ENCODE peak calls at places on chromosomes 11 and 22, in five cellular contexts. One of them, this sample, is unnamed.

GRCh38 chr22:32044913-32045312 is 1.9 kb downstream of the SLC5A1 start:
- DNase-seq in tibial nerve: peak; percentile 11
- DNase-seq in Caco-2: no peak
- DNase-seq in AG04450: no peak
- DNase-seq in CD4-positive, alpha-beta T cell: no peak
- DNase-seq in this sample: no peak

GRCh38 chr11:45669146-45669545 is 3.7 kb upstream of the CHST1 start:
- DNase-seq in tibial nerve: no peak
- DNase-seq in AG04450: no peak
- DNase-seq in CD4-positive, alpha-beta T cell: no peak
- DNase-seq in Caco-2: no peak
- DNase-seq in this sample: no peak

GRCh38 chr11:96391698-96392307 is 2.0 kb downstream of the JRKL start:
- DNase-seq in AG04450: no peak
- DNase-seq in tibial nerve: no peak
- DNase-seq in Caco-2: no peak
- DNase-seq in CD4-positive, alpha-beta T cell: no peak
- DNase-seq in this sample: no peak

GRCh38 chr11:20598487-20598886 is 921 bp upstream of the SLC6A5 start:
- DNase-seq in Caco-2: no peak
- DNase-seq in CD4-positive, alpha-beta T cell: no peak
- DNase-seq in AG04450: no peak
- DNase-seq in tibial nerve: no peak
- DNase-seq in this sample: no peak

GRCh38 chr11:133808393-133809140 is 36.7 kb downstream of the SPATA19 start:
- DNase-seq in Caco-2: peak; percentile 7
- DNase-seq in AG04450: no peak
- DNase-seq in CD4-positive, alpha-beta T cell: no peak
- DNase-seq in tibial nerve: no peak
- DNase-seq in this sample: no peak

GRCh38 chr11:111515591-111515990 is 1.0 kb downstream of the HOATZ start:
- DNase-seq in Caco-2: no peak
- DNase-seq in CD4-positive, alpha-beta T cell: no peak
- DNase-seq in tibial nerve: no peak
- DNase-seq in AG04450: no peak
- DNase-seq in this sample: no peak

GRCh38 chr22:34414467-34415440 is 494.5 kb upstream of the LARGE1 start:
- DNase-seq in AG04450: no peak
- DNase-seq in Caco-2: peak; percentile 82
- DNase-seq in CD4-positive, alpha-beta T cell: no peak
- DNase-seq in tibial nerve: no peak
- DNase-seq in this sample: no peak

GRCh38 chr11:17387280-17387679 is 1.2 kb downstream of the KCNJ11 start:
- DNase-seq in CD4-positive, alpha-beta T cell: no peak
- DNase-seq in Caco-2: no peak
- DNase-seq in AG04450: no peak
- DNase-seq in tibial nerve: no peak
- DNase-seq in this sample: no peak

GRCh38 chr11:130781906-130782305 is 134.4 kb downstream of the SNX19 start:
- DNase-seq in CD4-positive, alpha-beta T cell: no peak
- DNase-seq in tibial nerve: no peak
- DNase-seq in Caco-2: no peak
- DNase-seq in AG04450: no peak
- DNase-seq in this sample: peak; percentile 68

GRCh38 chr22:27397948-27398330 is 403.6 kb downstream of the MN1 start:
- DNase-seq in CD4-positive, alpha-beta T cell: no peak
- DNase-seq in tibial nerve: no peak
- DNase-seq in Caco-2: no peak
- DNase-seq in AG04450: peak; percentile 10
- DNase-seq in this sample: peak; percentile 89

GRCh38 chr11:32448232-32448631 is 12.9 kb upstream of the WT1 start:
- DNase-seq in tibial nerve: no peak
- DNase-seq in CD4-positive, alpha-beta T cell: no peak
- DNase-seq in AG04450: no peak
- DNase-seq in Caco-2: no peak
- DNase-seq in this sample: no peak

GRCh38 chr11:123487157-123487744 is 57.2 kb downstream of the GRAMD1B start:
- DNase-seq in AG04450: no peak
- DNase-seq in Caco-2: no peak
- DNase-seq in CD4-positive, alpha-beta T cell: no peak
- DNase-seq in tibial nerve: no peak
- DNase-seq in this sample: no peak

GRCh38 chr22:47016636-47017035 is 254.2 kb downstream of the TBC1D22A start:
- DNase-seq in AG04450: no peak
- DNase-seq in CD4-positive, alpha-beta T cell: no peak
- DNase-seq in tibial nerve: no peak
- DNase-seq in Caco-2: peak; percentile 13
- DNase-seq in this sample: no peak

GRCh38 chr22:17199131-17199731 is 20.0 kb downstream of the ADA2 start:
- DNase-seq in tibial nerve: peak; percentile 30
- DNase-seq in AG04450: no peak
- DNase-seq in Caco-2: no peak
- DNase-seq in CD4-positive, alpha-beta T cell: no peak
- DNase-seq in this sample: no peak

GRCh38 chr11:93034031-93034430 is 64.6 kb downstream of the MTNR1B start:
- DNase-seq in tibial nerve: no peak
- DNase-seq in AG04450: no peak
- DNase-seq in CD4-positive, alpha-beta T cell: no peak
- DNase-seq in Caco-2: no peak
- DNase-seq in this sample: no peak

GRCh38 chr11:20457934-20458333 is 70.4 kb downstream of the PRMT3 start:
- DNase-seq in CD4-positive, alpha-beta T cell: no peak
- DNase-seq in AG04450: no peak
- DNase-seq in Caco-2: no peak
- DNase-seq in tibial nerve: no peak
- DNase-seq in this sample: no peak

GRCh38 chr11:14075679-14076078 is 113.2 kb downstream of the SPON1 start:
- DNase-seq in tibial nerve: no peak
- DNase-seq in AG04450: no peak
- DNase-seq in Caco-2: no peak
- DNase-seq in CD4-positive, alpha-beta T cell: no peak
- DNase-seq in this sample: no peak

DNA sequence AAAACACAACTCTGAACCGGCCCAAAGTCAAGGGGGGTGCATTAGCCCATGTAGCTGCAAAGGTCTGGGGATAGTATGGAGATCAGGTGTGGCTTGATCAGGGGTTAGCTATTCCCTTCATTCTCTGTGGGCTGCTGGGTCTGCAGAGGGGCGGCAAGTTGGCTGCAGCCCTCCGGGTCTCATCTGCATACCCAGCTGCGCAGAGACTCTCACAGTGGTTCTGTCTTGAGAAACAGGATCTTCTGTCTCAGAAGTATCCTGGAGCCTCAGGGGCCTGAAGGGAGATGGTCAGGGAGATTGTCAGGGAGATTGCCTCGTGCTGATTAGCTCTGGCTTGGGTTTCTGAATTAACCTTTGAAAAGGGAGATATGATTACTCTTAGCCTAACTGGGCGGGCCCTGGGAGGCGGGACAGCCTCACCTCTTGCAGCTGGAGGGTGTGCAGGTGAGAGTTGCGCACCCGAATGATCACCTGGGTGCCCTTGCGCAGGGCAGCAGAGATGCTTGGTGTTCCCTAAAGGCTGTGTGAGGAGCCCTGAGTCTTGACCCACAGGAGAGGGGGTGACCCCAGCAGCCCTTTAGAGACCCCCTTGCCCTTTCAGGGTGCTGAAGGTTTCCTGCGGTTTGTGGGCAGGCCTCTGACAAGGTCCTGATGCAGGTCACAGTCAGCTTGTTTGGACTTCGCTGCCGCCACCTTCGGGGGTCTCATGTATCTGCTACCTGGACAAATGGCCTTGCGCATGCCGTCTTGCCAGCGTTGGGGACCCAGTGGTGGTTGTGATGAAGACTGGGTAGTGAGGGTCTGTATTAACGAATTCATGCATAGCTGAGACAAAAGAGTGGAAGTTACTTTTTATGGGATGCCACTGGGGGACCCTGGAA is 7.3 kb downstream of the ARHGAP8 start:
- DNase-seq in tibial nerve: no peak
- DNase-seq in Caco-2: no peak
- DNase-seq in AG04450: no peak
- DNase-seq in CD4-positive, alpha-beta T cell: no peak
- DNase-seq in this sample: no peak
- TF ChIP-seq CTCF in tibial nerve: no peak
- TF ChIP-seq CTCF in Caco-2: no peak
- TF ChIP-seq CTCF in AG04450: no peak
- TF ChIP-seq CTCF in CD4-positive, alpha-beta T cell: no peak
- TF ChIP-seq CTCF in this sample: no peak

DNA sequence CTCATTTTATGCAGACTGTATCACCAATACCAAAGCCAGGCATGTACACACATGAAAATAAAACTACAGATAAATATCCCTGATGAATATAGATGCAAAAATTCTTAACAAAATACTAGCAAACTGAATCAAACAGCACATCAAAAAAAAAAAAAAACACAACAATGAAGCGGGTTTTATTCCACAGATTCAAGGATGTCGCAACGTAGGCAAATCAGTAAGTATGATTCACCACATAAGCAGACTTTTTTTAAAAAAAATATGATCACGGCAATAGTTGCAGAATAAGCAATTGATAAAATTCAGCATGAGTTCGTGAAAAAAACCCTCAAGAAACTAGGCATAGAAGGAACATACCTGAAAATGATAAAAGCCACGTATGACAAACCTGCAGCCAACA is 21.3 kb downstream of the OR51F1 start:
- DNase-seq in tibial nerve: no peak
- DNase-seq in Caco-2: no peak
- DNase-seq in CD4-positive, alpha-beta T cell: no peak
- DNase-seq in AG04450: no peak
- DNase-seq in this sample: no peak
- TF ChIP-seq CTCF in tibial nerve: no peak
- TF ChIP-seq CTCF in Caco-2: no peak
- TF ChIP-seq CTCF in CD4-positive, alpha-beta T cell: no peak
- TF ChIP-seq CTCF in AG04450: no peak
- TF ChIP-seq CTCF in this sample: no peak

DNA sequence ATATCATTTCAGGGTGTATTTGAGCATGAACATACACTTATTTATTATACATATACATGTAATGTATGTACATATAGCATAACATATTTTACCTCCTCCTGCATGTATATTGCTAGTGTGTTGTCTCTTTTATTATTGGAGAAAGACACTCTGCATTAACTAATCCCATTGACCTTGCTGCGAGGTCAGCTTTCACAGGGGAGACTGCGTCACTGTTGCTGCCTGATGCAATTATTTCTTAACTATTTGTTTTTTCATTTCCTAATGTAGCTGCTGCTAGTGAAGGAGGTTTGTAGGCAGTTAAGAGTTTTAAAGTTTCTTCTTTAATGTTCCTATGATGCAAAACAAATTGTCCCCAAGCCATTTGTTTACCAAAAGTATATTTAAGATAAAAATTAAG is 185.4 kb upstream of the CNTN5 start:
- DNase-seq in Caco-2: no peak
- DNase-seq in CD4-positive, alpha-beta T cell: no peak
- DNase-seq in tibial nerve: no peak
- DNase-seq in AG04450: no peak
- DNase-seq in this sample: no peak
- TF ChIP-seq CTCF in Caco-2: no peak
- TF ChIP-seq CTCF in CD4-positive, alpha-beta T cell: no peak
- TF ChIP-seq CTCF in tibial nerve: no peak
- TF ChIP-seq CTCF in AG04450: no peak
- TF ChIP-seq CTCF in this sample: no peak

GRCh38 chr22:42928969-42929837 is 72.1 kb upstream of the ARFGAP3 start:
- DNase-seq in tibial nerve: peak; percentile 75
- DNase-seq in AG04450: no peak
- DNase-seq in CD4-positive, alpha-beta T cell: no peak
- DNase-seq in Caco-2: no peak
- DNase-seq in this sample: no peak

GRCh38 chr22:42931421-42932196 is 74.5 kb upstream of the ARFGAP3 start:
- DNase-seq in tibial nerve: no peak
- DNase-seq in AG04450: no peak
- DNase-seq in Caco-2: no peak
- DNase-seq in CD4-positive, alpha-beta T cell: no peak
- DNase-seq in this sample: no peak

GRCh38 chr22:42929838-42930155 is 72.7 kb upstream of the ARFGAP3 start:
- DNase-seq in CD4-positive, alpha-beta T cell: no peak
- DNase-seq in tibial nerve: no peak
- DNase-seq in Caco-2: no peak
- DNase-seq in AG04450: no peak
- DNase-seq in this sample: no peak

GRCh38 chr22:42932197-42932519 is 75.1 kb upstream of the ARFGAP3 start:
- DNase-seq in tibial nerve: no peak
- DNase-seq in Caco-2: no peak
- DNase-seq in CD4-positive, alpha-beta T cell: no peak
- DNase-seq in AG04450: no peak
- DNase-seq in this sample: no peak

GRCh38 chr22:42930810-42931420 is 73.8 kb upstream of the ARFGAP3 start:
- DNase-seq in tibial nerve: no peak
- DNase-seq in AG04450: no peak
- DNase-seq in CD4-positive, alpha-beta T cell: no peak
- DNase-seq in Caco-2: no peak
- DNase-seq in this sample: no peak
- TF ChIP-seq CTCF in tibial nerve: no peak
- TF ChIP-seq CTCF in AG04450: no peak
- TF ChIP-seq CTCF in CD4-positive, alpha-beta T cell: no peak
- TF ChIP-seq CTCF in Caco-2: no peak
- TF ChIP-seq CTCF in this sample: no peak

GRCh38 chr11:94681852-94682251 is 86.3 kb upstream of the AMOTL1 start:
- DNase-seq in CD4-positive, alpha-beta T cell: no peak
- DNase-seq in tibial nerve: no peak
- DNase-seq in Caco-2: no peak
- DNase-seq in AG04450: no peak
- DNase-seq in this sample: no peak
- TF ChIP-seq CTCF in CD4-positive, alpha-beta T cell: no peak
- TF ChIP-seq CTCF in tibial nerve: no peak
- TF ChIP-seq CTCF in Caco-2: no peak
- TF ChIP-seq CTCF in AG04450: no peak
- TF ChIP-seq CTCF in this sample: no peak

GRCh38 chr11:36044636-36045035 is 100.8 kb downstream of the LDLRAD3 start:
- DNase-seq in AG04450: no peak
- DNase-seq in tibial nerve: no peak
- DNase-seq in Caco-2: no peak
- DNase-seq in CD4-positive, alpha-beta T cell: no peak
- DNase-seq in this sample: no peak

GRCh38 chr11:36037031-36037430 is 93.2 kb downstream of the LDLRAD3 start:
- DNase-seq in Caco-2: no peak
- DNase-seq in tibial nerve: no peak
- DNase-seq in CD4-positive, alpha-beta T cell: no peak
- DNase-seq in AG04450: no peak
- DNase-seq in this sample: no peak

DNA sequence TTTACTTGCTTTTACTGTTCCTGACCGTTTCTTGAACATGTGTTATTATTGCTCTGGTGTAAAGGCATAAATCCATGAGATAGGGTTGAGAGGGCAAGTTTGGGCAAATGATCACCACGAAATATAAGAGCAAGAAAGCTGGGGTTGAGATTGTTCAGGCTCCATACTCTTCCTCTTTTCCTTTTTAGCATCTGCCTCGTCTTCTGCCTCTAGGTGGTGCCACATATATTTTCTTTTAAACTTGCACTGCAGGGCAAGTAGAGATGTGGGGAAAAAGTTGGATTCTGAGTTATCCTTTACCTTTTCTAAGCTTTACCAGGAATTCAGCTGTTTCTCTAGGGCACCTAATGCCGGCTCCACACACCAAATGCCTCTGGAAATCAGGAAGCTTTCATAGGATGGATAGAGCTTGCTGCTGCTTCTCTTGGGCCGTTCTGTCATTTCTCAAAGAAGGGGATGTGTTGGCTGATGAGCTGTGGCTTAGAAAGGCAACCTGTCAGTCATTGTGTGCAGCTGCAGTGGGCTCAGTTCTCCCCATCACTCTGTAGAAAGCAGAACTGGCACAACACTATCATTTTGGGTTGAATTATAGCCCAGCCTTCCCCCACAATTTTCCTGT is 98.2 kb downstream of the LDLRAD3 start:
- DNase-seq in AG04450: no peak
- DNase-seq in tibial nerve: no peak
- DNase-seq in Caco-2: no peak
- DNase-seq in CD4-positive, alpha-beta T cell: no peak
- DNase-seq in this sample: no peak
- TF ChIP-seq CTCF in AG04450: peak; percentile 66
- TF ChIP-seq CTCF in tibial nerve: peak; percentile 22
- TF ChIP-seq CTCF in Caco-2: peak; percentile 52
- TF ChIP-seq CTCF in CD4-positive, alpha-beta T cell: no peak
- TF ChIP-seq CTCF in this sample: peak; percentile 6

This sample was measured in coronary artery.